ENCODE peak calls at places on chromosome 4, in four cellular contexts. Q is HepG2, U is GM12878, O is H1. G is an unnamed sample.

GRCh38 chr4:153207027-153207426 is 2.8 kb downstream of the TRIM2 start:
- DNase-seq in Q (no peak), O (peak), U (no peak), G (no peak)

GRCh38 chr4:113750315-113750714 is 11.2 kb downstream of the CAMK2D start:
- DNase-seq in U (no peak), Q (no peak), O (no peak), G (no peak)

GRCh38 chr4:99816611-99817309 is at the start of gene DAPP1:
- DNase-seq in O (no peak), Q (no peak), U (peak), G (no peak)

GRCh38 chr4:54281060-54281781 is 52.1 kb downstream of the PDGFRA start:
- DNase-seq in U (no peak), Q (no peak), O (no peak), G (no peak)

GRCh38 chr4:134622194-134622593 is 420.6 kb upstream of the PABPC4L start:
- DNase-seq in Q (no peak), U (no peak), O (no peak), G (no peak)

GRCh38 chr4:26884486-26884988 is 23.9 kb downstream of the STIM2 start:
- DNase-seq in U (peak), O (no peak), Q (no peak), G (no peak)

GRCh38 chr4:4461850-4462249 is 74.9 kb downstream of the NSG1 start:
- DNase-seq in O (no peak), U (no peak), Q (peak), G (no peak)

GRCh38 chr4:22187203-22187835 is 238.7 kb upstream of the KCNIP4 start:
- DNase-seq in Q (no peak), O (no peak), U (no peak), G (no peak)

GRCh38 chr4:126396703-126397102 is 1081.9 kb downstream of the FAT4 start:
- DNase-seq in U (no peak), O (no peak), Q (no peak), G (no peak)

GRCh38 chr4:169268951-169269781 is 1.6 kb downstream of the SH3RF1 start:
- DNase-seq in U (no peak), Q (peak), O (peak), G (peak)

GRCh38 chr4:129144755-129145206 is 48.8 kb downstream of the C4orf33 start:
- DNase-seq in U (no peak), Q (no peak), O (no peak), G (no peak)

GRCh38 chr4:71029504-71029903 is 36.1 kb downstream of the DCK start:
- DNase-seq in O (no peak), Q (no peak), U (no peak), G (no peak)

GRCh38 chr4:126592088-126592487 is 1040.7 kb upstream of the INTU start:
- DNase-seq in O (no peak), Q (no peak), U (no peak), G (peak)

GRCh38 chr4:139599594-139600374 is 43.8 kb upstream of the SETD7 start:
- DNase-seq in O (no peak), Q (peak), U (no peak), G (no peak)

GRCh38 chr4:6463311-6464289 is 8.8 kb downstream of the PPP2R2C start:
- DNase-seq in Q (no peak), U (no peak), O (peak), G (no peak)

GRCh38 chr4:106238819-106239420 is 77.1 kb downstream of the TBCK start:
- DNase-seq in Q (peak), U (no peak), O (peak), G (peak)

GRCh38 chr4:90960840-90961239 is 833.6 kb downstream of the CCSER1 start:
- DNase-seq in O (no peak), Q (no peak), U (no peak), G (no peak)

GRCh38 chr4:69196209-69196965 is 18.2 kb downstream of the UGT2B11 start:
- DNase-seq in O (no peak), Q (no peak), U (no peak), G (no peak)

GRCh38 chr4:144645621-144646522 is at the start of gene HHIP:
- DNase-seq in U (no peak), Q (peak), O (peak), G (peak)

GRCh38 chr4:71907782-71908181 is 123.9 kb upstream of the GC start:
- DNase-seq in Q (no peak), U (no peak), O (no peak), G (no peak)

GRCh38 chr4:111699163-111699562 is 446.1 kb upstream of the FAM241A start:
- DNase-seq in U (no peak), O (no peak), Q (no peak), G (no peak)

GRCh38 chr4:95544433-95545103 is 4.2 kb downstream of the UNC5C start:
- DNase-seq in U (no peak), Q (no peak), O (no peak), G (no peak)

GRCh38 chr4:3291969-3292570 is 751 bp upstream of the RGS12 start:
- DNase-seq in O (peak), U (no peak), Q (peak), G (peak)

GRCh38 chr4:141977433-141977832 is 341.1 kb downstream of the IL15 start:
- DNase-seq in O (no peak), Q (no peak), U (no peak), G (no peak)

GRCh38 chr4:145044341-145044740 is 53.7 kb downstream of the ANAPC10 start:
- DNase-seq in U (no peak), Q (no peak), O (no peak), G (no peak)

GRCh38 chr4:82741188-82741587 is 57.4 kb downstream of the SCD5 start:
- DNase-seq in Q (peak), O (no peak), U (no peak), G (no peak)

GRCh38 chr4:82737354-82737753 is 61.2 kb downstream of the SCD5 start:
- DNase-seq in Q (no peak), U (no peak), O (no peak), G (no peak)

GRCh38 chr4:82745173-82745842 is 53.3 kb downstream of the SCD5 start:
- DNase-seq in O (no peak), Q (no peak), U (no peak), G (no peak)

GRCh38 chr4:82744284-82744963 is 54.2 kb downstream of the SCD5 start:
- DNase-seq in Q (no peak), U (no peak), O (no peak), G (no peak)

DNA sequence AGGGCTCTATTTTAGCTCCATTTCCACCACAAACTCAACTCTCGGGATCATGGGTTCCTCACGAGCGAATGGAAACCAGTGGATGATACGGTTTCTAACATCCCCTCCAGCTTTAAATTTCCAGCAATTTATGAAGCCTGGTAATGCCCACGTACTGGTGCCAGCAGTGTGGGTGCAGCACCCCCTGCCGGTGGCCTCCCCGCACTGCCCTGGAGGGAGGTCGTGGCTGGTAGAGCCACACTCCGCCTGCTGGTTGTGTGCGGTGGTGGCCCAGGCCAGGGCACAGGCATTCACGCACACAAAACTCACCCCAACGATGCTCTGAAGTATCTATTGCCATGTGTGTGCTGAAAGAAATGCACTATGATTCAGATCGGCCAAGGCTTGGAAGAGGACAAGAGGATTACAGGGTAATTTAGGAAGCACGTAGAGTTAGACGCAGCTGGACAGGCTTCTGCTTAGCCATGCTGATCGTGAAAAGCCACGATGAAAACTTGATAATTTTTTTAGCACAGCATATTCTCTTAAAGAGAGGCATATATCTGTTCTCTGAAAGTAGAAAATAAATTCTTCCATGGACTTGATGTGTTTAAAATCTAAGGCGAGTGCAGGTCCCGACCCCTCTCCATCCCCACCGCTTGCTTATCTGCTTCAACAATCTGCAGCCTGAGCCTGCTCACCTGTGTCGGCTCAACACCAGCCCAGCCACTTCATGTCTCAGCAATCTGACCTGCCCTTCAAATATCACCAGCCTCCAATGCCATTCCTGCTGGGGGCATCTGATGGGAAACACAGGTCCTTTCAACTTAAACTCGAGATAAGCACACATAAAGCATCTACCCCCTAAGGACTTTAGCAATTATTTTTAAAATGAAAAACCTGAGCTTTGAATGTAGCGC is 59.1 kb downstream of the SCD5 start:
- DNase-seq in U (peak), Q (peak), O (peak), G (peak)
- TF ChIP-seq SP1 in U (no peak), Q (peak), O (no peak), G (no peak)

DNA sequence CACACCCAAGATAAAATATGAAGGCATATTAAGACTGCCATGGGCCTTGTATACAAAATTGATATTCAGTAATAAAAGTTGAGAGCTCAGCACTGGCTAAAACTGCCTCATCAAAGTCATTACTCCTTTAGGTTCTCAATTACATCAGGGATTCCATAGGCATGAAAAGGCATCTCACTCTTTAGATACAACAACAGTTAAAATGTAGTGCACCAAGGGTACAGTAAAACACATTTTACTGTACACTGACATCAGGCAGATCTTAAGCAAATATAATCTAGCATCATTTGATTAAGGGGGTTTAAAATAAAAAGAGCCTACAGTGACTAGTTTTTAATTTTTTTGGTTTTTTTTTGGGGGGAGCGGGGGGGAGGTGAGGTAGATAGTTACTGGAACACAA is 107.6 kb downstream of the PPP3CA start:
- DNase-seq in O (no peak), Q (no peak), U (no peak), G (no peak)
- TF ChIP-seq SUZ12 in O (no peak), Q (no peak), U (no peak), G (no peak)

GRCh38 chr4:8296491-8296890 is 26.9 kb downstream of the HTRA3 start:
- DNase-seq in U (no peak), O (no peak), Q (no peak), G (no peak)

GRCh38 chr4:8297141-8297601 is 27.6 kb downstream of the HTRA3 start:
- DNase-seq in U (no peak), O (no peak), Q (no peak), G (no peak)

GRCh38 chr4:8294775-8295174 is 25.2 kb downstream of the HTRA3 start:
- DNase-seq in Q (no peak), U (no peak), O (no peak), G (no peak)

GRCh38 chr4:8294036-8294435 is 24.5 kb downstream of the HTRA3 start:
- DNase-seq in O (no peak), U (no peak), Q (no peak), G (no peak)

GRCh38 chr4:8295471-8295870 is 25.9 kb downstream of the HTRA3 start:
- DNase-seq in O (no peak), Q (no peak), U (no peak), G (no peak)
- TF ChIP-seq SP1 in O (no peak), Q (no peak), U (no peak), G (no peak)

GRCh38 chr4:165875446-165875845 is 2.4 kb downstream of the TLL1 start:
- DNase-seq in U (no peak), Q (no peak), O (no peak), G (no peak)

GRCh38 chr4:165874072-165874798 is 1.2 kb downstream of the TLL1 start:
- DNase-seq in U (no peak), Q (no peak), O (peak), G (peak)

GRCh38 chr4:165874799-165875371 is 1.8 kb downstream of the TLL1 start:
- DNase-seq in O (peak), U (no peak), Q (no peak), G (peak)

GRCh38 chr4:165879581-165879980 is 6.5 kb downstream of the TLL1 start:
- DNase-seq in O (no peak), Q (no peak), U (no peak), G (no peak)

DNA sequence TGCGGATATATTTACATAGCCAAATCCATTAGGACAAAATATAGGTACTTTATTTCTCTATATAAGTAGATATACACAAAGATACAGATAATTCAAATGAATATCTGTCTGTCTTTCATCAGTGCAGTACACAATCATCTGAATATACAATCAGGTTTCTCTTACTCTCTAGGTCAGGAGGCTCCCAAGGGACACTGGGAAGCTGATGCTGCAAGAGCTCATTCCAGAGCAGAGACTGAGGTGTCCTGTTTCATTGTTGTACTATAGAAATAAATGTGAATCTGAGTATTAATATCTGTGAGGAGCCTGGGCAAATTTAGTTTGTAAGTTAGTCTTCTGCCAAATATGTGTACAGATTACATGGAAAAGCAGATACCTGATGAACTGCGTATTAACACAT is 4.3 kb downstream of the TLL1 start:
- DNase-seq in O (no peak), U (no peak), Q (no peak), G (no peak)
- TF ChIP-seq SUZ12 in O (no peak), U (no peak), Q (no peak), G (no peak)

DNA sequence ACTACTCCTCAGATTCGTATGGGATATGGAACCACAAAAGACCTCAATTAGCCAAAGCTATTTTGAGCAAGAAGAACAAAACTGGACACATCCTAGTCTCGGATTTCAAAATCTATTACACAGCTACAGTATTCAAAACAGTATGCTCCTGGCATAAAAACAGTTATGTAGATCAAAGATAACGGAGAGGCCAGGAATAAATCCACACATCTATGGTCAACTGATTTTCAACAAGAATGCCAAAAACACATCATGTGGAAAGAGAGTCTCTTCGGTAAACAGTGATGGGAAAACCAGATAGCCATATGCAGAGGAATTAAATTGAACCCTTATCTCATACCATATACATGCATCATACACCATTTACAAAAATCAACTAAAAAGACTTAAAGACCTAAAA is 155.3 kb downstream of the SPCS3 start:
- DNase-seq in Q (no peak), U (no peak), O (no peak), G (no peak)
- TF ChIP-seq SP1 in Q (no peak), U (no peak), O (no peak), G (no peak)

GRCh38 chr4:80045831-80046230 is 27.2 kb downstream of the ANTXR2 start:
- DNase-seq in O (no peak), U (no peak), Q (no peak), G (no peak)
- TF ChIP-seq SUZ12 in O (no peak), U (no peak), Q (no peak), G (no peak)

GRCh38 chr4:11286533-11286932 is 142.2 kb downstream of the HS3ST1 start:
- DNase-seq in O (no peak), Q (no peak), U (no peak), G (no peak)
- TF ChIP-seq SP1 in O (no peak), Q (no peak), U (no peak), G (no peak)

GRCh38 chr4:86963697-86964096 is 28.9 kb downstream of the AFF1 start:
- DNase-seq in U (no peak), Q (no peak), O (no peak), G (no peak)

GRCh38 chr4:86961103-86961502 is 26.3 kb downstream of the AFF1 start:
- DNase-seq in Q (no peak), U (no peak), O (no peak), G (no peak)

GRCh38 chr4:86959588-86960500 is 25.0 kb downstream of the AFF1 start:
- DNase-seq in Q (no peak), U (no peak), O (peak), G (no peak)

GRCh38 chr4:86961605-86962295 is 26.9 kb downstream of the AFF1 start:
- DNase-seq in O (no peak), U (peak), Q (no peak), G (peak)

DNA sequence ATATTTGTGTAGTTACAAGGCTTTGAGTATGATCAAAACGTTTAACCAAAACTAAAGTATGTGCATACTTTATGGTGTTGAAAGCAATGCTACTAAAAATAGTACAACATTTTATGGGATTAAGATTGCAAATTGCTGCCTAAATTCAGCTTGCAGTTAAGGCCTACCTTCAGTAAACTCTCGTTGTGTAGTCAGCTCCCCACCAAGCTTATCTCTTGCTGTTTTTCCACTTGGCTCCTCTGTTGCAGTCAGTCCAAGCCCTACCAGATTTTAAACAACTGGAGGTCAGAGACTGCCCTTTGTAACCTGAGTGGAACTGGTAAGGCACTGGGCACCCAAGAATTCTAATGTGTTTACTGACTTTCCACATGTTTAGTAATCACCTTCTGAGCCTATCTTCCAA is 25.7 kb downstream of the AFF1 start:
- DNase-seq in U (no peak), Q (peak), O (no peak), G (no peak)
- TF ChIP-seq SUZ12 in U (no peak), Q (no peak), O (no peak), G (no peak)

GRCh38 chr4:56859841-56860240 is 38.3 kb upstream of the SPINK2 start:
- DNase-seq in O (no peak), Q (no peak), U (no peak), G (no peak)
- TF ChIP-seq SP1 in O (no peak), Q (no peak), U (no peak), G (no peak)

G was measured in HEK293T.